ENCODE peak calls at places on chromosomes 13 and 19, in eight cellular contexts. One of them, this sample, is unnamed.

GRCh38 chr19:8441725-8442544 is 2.8 kb upstream of the HNRNPM start:
- DNase-seq in lung microvascular endothelial cell: no peak
- DNase-seq in NCI-H1092 treated with DMSO at 0.1 percent for 48 hours: no peak
- DNase-seq in NCI-H345: no peak
- DNase-seq in cardiac muscle cell: no peak
- DNase-seq in OCI-M1: no peak
- DNase-seq in GM23248: no peak
- DNase-seq in substantia nigra: no peak
- DNase-seq in this sample: no peak

GRCh38 chr19:5679289-5680082 is 830 bp downstream of the MICOS13 start:
- DNase-seq in OCI-M1: no peak
- DNase-seq in GM23248: no peak
- DNase-seq in lung microvascular endothelial cell: no peak
- DNase-seq in NCI-H1092 treated with DMSO at 0.1 percent for 48 hours: no peak
- DNase-seq in cardiac muscle cell: no peak
- DNase-seq in substantia nigra: no peak
- DNase-seq in NCI-H345: no peak
- DNase-seq in this sample: no peak

GRCh38 chr19:14347999-14348889 is 33.0 kb upstream of the ADGRE5 start:
- DNase-seq in NCI-H1092 treated with DMSO at 0.1 percent for 48 hours: peak
- DNase-seq in lung microvascular endothelial cell: peak
- DNase-seq in cardiac muscle cell: peak
- DNase-seq in OCI-M1: peak
- DNase-seq in substantia nigra: peak
- DNase-seq in GM23248: peak
- DNase-seq in NCI-H345: peak
- DNase-seq in this sample: no peak

GRCh38 chr19:8363803-8364771 is at the start of gene ANGPTL4:
- DNase-seq in lung microvascular endothelial cell: peak
- DNase-seq in GM23248: peak
- DNase-seq in NCI-H1092 treated with DMSO at 0.1 percent for 48 hours: no peak
- DNase-seq in cardiac muscle cell: peak
- DNase-seq in OCI-M1: peak
- DNase-seq in substantia nigra: peak
- DNase-seq in NCI-H345: peak
- DNase-seq in this sample: no peak

GRCh38 chr13:40442826-40443225 is 223.6 kb downstream of the FOXO1 start:
- DNase-seq in NCI-H345: no peak
- DNase-seq in lung microvascular endothelial cell: peak
- DNase-seq in substantia nigra: no peak
- DNase-seq in OCI-M1: no peak
- DNase-seq in cardiac muscle cell: no peak
- DNase-seq in GM23248: no peak
- DNase-seq in NCI-H1092 treated with DMSO at 0.1 percent for 48 hours: no peak
- DNase-seq in this sample: no peak

GRCh38 chr13:51156666-51157065 is 45.6 kb upstream of the C13orf42 start:
- DNase-seq in NCI-H345: no peak
- DNase-seq in cardiac muscle cell: no peak
- DNase-seq in NCI-H1092 treated with DMSO at 0.1 percent for 48 hours: no peak
- DNase-seq in substantia nigra: no peak
- DNase-seq in GM23248: no peak
- DNase-seq in OCI-M1: no peak
- DNase-seq in lung microvascular endothelial cell: no peak
- DNase-seq in this sample: no peak

GRCh38 chr19:40219721-40220276 is 1.6 kb upstream of the TTC9B start:
- DNase-seq in NCI-H1092 treated with DMSO at 0.1 percent for 48 hours: no peak
- DNase-seq in GM23248: peak
- DNase-seq in NCI-H345: peak
- DNase-seq in lung microvascular endothelial cell: no peak
- DNase-seq in substantia nigra: no peak
- DNase-seq in cardiac muscle cell: peak
- DNase-seq in OCI-M1: peak
- DNase-seq in this sample: peak

GRCh38 chr13:113273856-113274590 is 23.0 kb upstream of the LAMP1 start:
- DNase-seq in NCI-H345: no peak
- DNase-seq in GM23248: peak
- DNase-seq in lung microvascular endothelial cell: no peak
- DNase-seq in NCI-H1092 treated with DMSO at 0.1 percent for 48 hours: no peak
- DNase-seq in OCI-M1: peak
- DNase-seq in cardiac muscle cell: peak
- DNase-seq in substantia nigra: no peak
- DNase-seq in this sample: no peak

GRCh38 chr19:32202244-32202643 is 143.2 kb upstream of the ZNF507 start:
- DNase-seq in cardiac muscle cell: no peak
- DNase-seq in GM23248: no peak
- DNase-seq in NCI-H345: no peak
- DNase-seq in OCI-M1: no peak
- DNase-seq in substantia nigra: no peak
- DNase-seq in lung microvascular endothelial cell: no peak
- DNase-seq in NCI-H1092 treated with DMSO at 0.1 percent for 48 hours: no peak
- DNase-seq in this sample: no peak

GRCh38 chr13:70505809-70506208 is 397.6 kb upstream of the KLHL1 start:
- DNase-seq in OCI-M1: no peak
- DNase-seq in NCI-H345: no peak
- DNase-seq in cardiac muscle cell: no peak
- DNase-seq in lung microvascular endothelial cell: no peak
- DNase-seq in NCI-H1092 treated with DMSO at 0.1 percent for 48 hours: no peak
- DNase-seq in substantia nigra: no peak
- DNase-seq in GM23248: no peak
- DNase-seq in this sample: no peak

GRCh38 chr19:50512112-50512998 is 1.4 kb downstream of the ASPDH start:
- DNase-seq in NCI-H1092 treated with DMSO at 0.1 percent for 48 hours: no peak
- DNase-seq in cardiac muscle cell: no peak
- DNase-seq in OCI-M1: no peak
- DNase-seq in GM23248: no peak
- DNase-seq in substantia nigra: no peak
- DNase-seq in NCI-H345: no peak
- DNase-seq in lung microvascular endothelial cell: no peak
- DNase-seq in this sample: no peak

GRCh38 chr19:32196690-32197420 is 148.6 kb upstream of the ZNF507 start:
- DNase-seq in substantia nigra: no peak
- DNase-seq in GM23248: no peak
- DNase-seq in cardiac muscle cell: no peak
- DNase-seq in NCI-H345: no peak
- DNase-seq in OCI-M1: no peak
- DNase-seq in NCI-H1092 treated with DMSO at 0.1 percent for 48 hours: no peak
- DNase-seq in lung microvascular endothelial cell: no peak
- DNase-seq in this sample: no peak

GRCh38 chr19:47628058-47628771 is 19.3 kb downstream of the BICRA start:
- DNase-seq in OCI-M1: no peak
- DNase-seq in GM23248: no peak
- DNase-seq in cardiac muscle cell: no peak
- DNase-seq in NCI-H1092 treated with DMSO at 0.1 percent for 48 hours: no peak
- DNase-seq in substantia nigra: no peak
- DNase-seq in lung microvascular endothelial cell: no peak
- DNase-seq in NCI-H345: no peak
- DNase-seq in this sample: no peak

GRCh38 chr13:75263741-75264407 is 218.1 kb downstream of the TBC1D4 start:
- DNase-seq in cardiac muscle cell: peak
- DNase-seq in GM23248: peak
- DNase-seq in substantia nigra: no peak
- DNase-seq in lung microvascular endothelial cell: no peak
- DNase-seq in OCI-M1: no peak
- DNase-seq in NCI-H345: no peak
- DNase-seq in NCI-H1092 treated with DMSO at 0.1 percent for 48 hours: no peak
- DNase-seq in this sample: no peak

GRCh38 chr13:95660981-95661581 is 15.9 kb upstream of the DNAJC3 start:
- DNase-seq in GM23248: peak
- DNase-seq in OCI-M1: peak
- DNase-seq in NCI-H345: peak
- DNase-seq in substantia nigra: no peak
- DNase-seq in cardiac muscle cell: peak
- DNase-seq in lung microvascular endothelial cell: peak
- DNase-seq in NCI-H1092 treated with DMSO at 0.1 percent for 48 hours: peak
- DNase-seq in this sample: no peak

GRCh38 chr19:32313866-32314265 is 31.5 kb upstream of the ZNF507 start:
- DNase-seq in NCI-H345: no peak
- DNase-seq in substantia nigra: no peak
- DNase-seq in NCI-H1092 treated with DMSO at 0.1 percent for 48 hours: no peak
- DNase-seq in GM23248: no peak
- DNase-seq in OCI-M1: no peak
- DNase-seq in cardiac muscle cell: peak
- DNase-seq in lung microvascular endothelial cell: no peak
- DNase-seq in this sample: no peak

GRCh38 chr13:92403606-92404005 is 823.0 kb upstream of the GPC6 start:
- DNase-seq in NCI-H1092 treated with DMSO at 0.1 percent for 48 hours: no peak
- DNase-seq in cardiac muscle cell: no peak
- DNase-seq in lung microvascular endothelial cell: no peak
- DNase-seq in substantia nigra: no peak
- DNase-seq in GM23248: no peak
- DNase-seq in NCI-H345: no peak
- DNase-seq in OCI-M1: no peak
- DNase-seq in this sample: no peak

GRCh38 chr13:100890645-100891044 is 216.1 kb upstream of the TMTC4 start:
- DNase-seq in cardiac muscle cell: no peak
- DNase-seq in lung microvascular endothelial cell: no peak
- DNase-seq in GM23248: no peak
- DNase-seq in NCI-H345: no peak
- DNase-seq in substantia nigra: no peak
- DNase-seq in OCI-M1: no peak
- DNase-seq in NCI-H1092 treated with DMSO at 0.1 percent for 48 hours: no peak
- DNase-seq in this sample: no peak

GRCh38 chr13:24624801-24625231 is 55.4 kb upstream of the ATP12A start:
- DNase-seq in NCI-H345: no peak
- DNase-seq in NCI-H1092 treated with DMSO at 0.1 percent for 48 hours: no peak
- DNase-seq in substantia nigra: no peak
- DNase-seq in OCI-M1: no peak
- DNase-seq in cardiac muscle cell: peak
- DNase-seq in lung microvascular endothelial cell: no peak
- DNase-seq in GM23248: no peak
- DNase-seq in this sample: no peak

GRCh38 chr13:102227696-102228095 is 174.2 kb downstream of the FGF14 start:
- DNase-seq in substantia nigra: no peak
- DNase-seq in OCI-M1: no peak
- DNase-seq in cardiac muscle cell: no peak
- DNase-seq in lung microvascular endothelial cell: no peak
- DNase-seq in NCI-H345: peak
- DNase-seq in NCI-H1092 treated with DMSO at 0.1 percent for 48 hours: peak
- DNase-seq in GM23248: no peak
- DNase-seq in this sample: no peak

GRCh38 chr13:80649274-80649673 is 308.3 kb upstream of the SPRY2 start:
- DNase-seq in NCI-H1092 treated with DMSO at 0.1 percent for 48 hours: no peak
- DNase-seq in NCI-H345: no peak
- DNase-seq in substantia nigra: no peak
- DNase-seq in lung microvascular endothelial cell: no peak
- DNase-seq in cardiac muscle cell: no peak
- DNase-seq in GM23248: no peak
- DNase-seq in OCI-M1: no peak
- DNase-seq in this sample: no peak

GRCh38 chr19:581399-582111 is 8.1 kb upstream of the HCN2 start:
- DNase-seq in NCI-H1092 treated with DMSO at 0.1 percent for 48 hours: no peak
- DNase-seq in cardiac muscle cell: no peak
- DNase-seq in NCI-H345: no peak
- DNase-seq in substantia nigra: no peak
- DNase-seq in lung microvascular endothelial cell: no peak
- DNase-seq in OCI-M1: no peak
- DNase-seq in GM23248: no peak
- DNase-seq in this sample: no peak

GRCh38 chr13:107817652-107818287 is 397.6 kb downstream of the LIG4 start:
- DNase-seq in OCI-M1: no peak
- DNase-seq in substantia nigra: no peak
- DNase-seq in NCI-H1092 treated with DMSO at 0.1 percent for 48 hours: no peak
- DNase-seq in lung microvascular endothelial cell: no peak
- DNase-seq in GM23248: no peak
- DNase-seq in cardiac muscle cell: no peak
- DNase-seq in NCI-H345: peak
- DNase-seq in this sample: no peak

GRCh38 chr13:41306271-41307150 is 4.6 kb upstream of the NAA16 start:
- DNase-seq in OCI-M1: no peak
- DNase-seq in cardiac muscle cell: peak
- DNase-seq in GM23248: no peak
- DNase-seq in NCI-H345: no peak
- DNase-seq in NCI-H1092 treated with DMSO at 0.1 percent for 48 hours: no peak
- DNase-seq in lung microvascular endothelial cell: no peak
- DNase-seq in substantia nigra: no peak
- DNase-seq in this sample: no peak

GRCh38 chr19:55216461-55217198 is 7.3 kb upstream of the PTPRH start:
- DNase-seq in NCI-H345: peak
- DNase-seq in NCI-H1092 treated with DMSO at 0.1 percent for 48 hours: peak
- DNase-seq in OCI-M1: peak
- DNase-seq in lung microvascular endothelial cell: peak
- DNase-seq in cardiac muscle cell: peak
- DNase-seq in GM23248: peak
- DNase-seq in substantia nigra: peak
- DNase-seq in this sample: peak

This sample was measured in pulmonary artery endothelial cell.